ENCODE peak calls at places on chromosomes 1 and 21, in nine cellular contexts. Z is MM.1S, O is sigmoid colon, L is mesendoderm, T is PC-9, G is pancreas, V is heart left ventricle, D is thoracic aorta, K is GM12865. U is an unnamed sample.

GRCh38 chr1:232806071-232806510 is 875 bp downstream of the MAP10 start:
- DNase-seq in K (no peak), L (no peak), D (no peak), G (no peak), O (no peak), T (no peak), Z (no peak), V (no peak), U (no peak)

GRCh38 chr1:228014235-228014930 is 7.6 kb downstream of the WNT3A start:
- DNase-seq in L (no peak), G (no peak), K (no peak), T (no peak), Z (no peak), O (peak; percentile 64), D (no peak), V (peak; percentile 1), U (no peak)

GRCh38 chr1:151130837-151131586 is 15.4 kb downstream of the SEMA6C start:
- DNase-seq in V (peak; percentile 84), K (peak; percentile 90), Z (no peak), L (peak; percentile 99), O (peak; percentile 97), T (peak; percentile 64), D (peak; percentile 29), G (peak; percentile 68), U (peak; percentile 49)

GRCh38 chr1:86933562-86934377 is 19.3 kb downstream of the HS2ST1 start:
- DNase-seq in T (no peak), Z (no peak), G (no peak), D (no peak), O (no peak), K (no peak), V (no peak), L (peak; percentile 30), U (no peak)

GRCh38 chr1:184504695-184505338 is 118.0 kb downstream of the C1orf21 start:
- DNase-seq in K (no peak), O (no peak), G (no peak), D (no peak), V (no peak), Z (no peak), T (no peak), L (peak; percentile 41), U (no peak)

GRCh38 chr21:26057488-26058170 is 112.9 kb downstream of the APP start:
- DNase-seq in L (no peak), T (no peak), Z (no peak), V (no peak), O (no peak), K (no peak), D (no peak), G (no peak), U (no peak)

GRCh38 chr1:248810000-248810726 is 15.6 kb downstream of the SH3BP5L start:
- DNase-seq in K (no peak), V (no peak), G (no peak), L (no peak), D (no peak), T (no peak), O (no peak), Z (no peak), U (no peak)

GRCh38 chr1:17161137-17161700 is 42.0 kb upstream of the PADI2 start:
- DNase-seq in L (no peak), D (no peak), Z (peak; percentile 15), V (no peak), G (no peak), O (no peak), T (no peak), K (peak; percentile 50), U (no peak)

GRCh38 chr1:198116469-198116868 is 40.3 kb upstream of the NEK7 start:
- DNase-seq in D (no peak), G (no peak), K (no peak), O (no peak), T (no peak), V (no peak), L (no peak), Z (no peak), U (no peak)

DNA sequence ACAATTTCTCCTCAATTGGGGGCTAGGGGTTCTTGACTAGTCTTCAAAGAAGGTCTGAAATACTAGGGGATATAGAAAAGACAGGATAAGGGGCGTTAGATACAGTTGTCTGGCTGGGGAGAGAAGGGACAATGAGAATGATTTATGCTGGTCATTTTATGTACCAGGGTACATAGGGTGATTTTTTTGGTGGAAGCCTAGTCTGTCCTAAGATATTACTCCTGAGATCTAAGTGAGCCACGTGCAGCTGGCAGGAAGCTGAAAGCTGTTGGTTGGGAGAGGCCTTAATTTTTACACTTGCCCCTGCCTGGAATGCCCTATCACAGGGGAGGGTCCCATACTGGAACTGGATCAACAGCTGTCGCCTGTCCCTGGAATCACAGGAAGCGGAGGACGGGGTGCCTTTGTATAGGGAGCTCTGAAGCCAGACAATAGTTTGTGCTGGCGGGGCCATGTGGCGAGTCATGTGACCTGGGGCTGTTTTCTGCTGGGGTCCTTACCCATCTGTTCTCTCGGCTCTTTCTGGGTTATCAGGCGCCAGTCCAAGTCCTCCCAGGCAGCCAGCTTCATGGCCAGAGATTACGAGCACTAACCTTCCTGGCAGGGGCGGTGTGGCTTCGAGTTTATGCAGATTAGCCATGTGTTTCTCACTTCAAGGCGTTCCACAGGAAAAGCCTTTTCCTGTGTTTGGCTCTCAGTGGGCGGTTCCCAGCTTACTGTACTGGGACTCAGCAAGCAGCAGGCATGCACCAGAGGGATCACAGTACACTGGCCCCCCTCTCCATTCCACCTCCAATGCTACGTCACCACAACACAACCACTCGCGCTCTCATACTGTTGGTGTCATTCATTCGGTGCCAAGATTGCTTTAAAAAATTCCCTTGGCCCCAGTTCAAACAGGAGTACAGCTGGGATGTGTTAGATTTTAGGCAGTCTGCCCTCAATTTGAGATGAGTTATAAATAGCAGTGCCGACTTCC is 27.5 kb downstream of the ARID1A start:
- DNase-seq in L (peak; percentile 99), O (peak; percentile 97), T (no peak), K (peak; percentile 48), V (peak; percentile 93), Z (peak; percentile 26), D (peak; percentile 86), G (peak; percentile 92), U (peak; percentile 96)
- H3K4me3 ChIP-seq in L (no peak overlapping the region), O (no peak overlapping the region), T (no peak overlapping the region), K (peak overlapping the region; percentile 0), V (peak overlapping the region; percentile 17), Z (no peak overlapping the region), D (peak overlapping the region; percentile 48), G (no peak overlapping the region), U (no peak overlapping the region)

GRCh38 chr1:78143673-78144072 is 97.9 kb downstream of the GIPC2 start:
- DNase-seq in K (no peak), D (no peak), G (no peak), Z (no peak), T (no peak), O (no peak), V (no peak), L (no peak), U (no peak)
- H3K4me3 ChIP-seq in K (no peak overlapping the region), D (no peak overlapping the region), G (no peak overlapping the region), Z (no peak overlapping the region), T (no peak overlapping the region), O (no peak overlapping the region), V (no peak overlapping the region), L (no peak overlapping the region), U (no peak overlapping the region)

GRCh38 chr1:201537966-201538617 is 835 bp upstream of the NAV1 start:
- DNase-seq in K (no peak), T (no peak), G (no peak), D (no peak), L (peak; percentile 86), Z (no peak), O (no peak), V (peak; percentile 28), U (no peak)
- H3K4me3 ChIP-seq in K (no peak overlapping the region), T (peak overlapping the region; percentile 81), G (no peak overlapping the region), D (peak overlapping the region; percentile 87), L (peak overlapping the region; percentile 41), Z (no peak overlapping the region), O (peak overlapping the region; percentile 63), V (peak overlapping the region; percentile 80), U (peak overlapping the region; percentile 87)

GRCh38 chr1:3026581-3027511 is 5.6 kb downstream of the ACTRT2 start:
- DNase-seq in V (no peak), O (peak; percentile 51), L (no peak), G (no peak), D (no peak), K (no peak), Z (no peak), T (no peak), U (no peak)
- H3K4me3 ChIP-seq in V (no peak overlapping the region), O (no peak overlapping the region), L (no peak overlapping the region), G (no peak overlapping the region), D (no peak overlapping the region), K (no peak overlapping the region), Z (no peak overlapping the region), T (no peak overlapping the region), U (no peak overlapping the region)